ENCODE peak calls at places on chromosomes 11 and 22, in six cellular contexts. I is MM.1S, U is neural progenitor cell, M is HCT116, X is SK-N-SH, S is PC-3. A is an unnamed sample.

GRCh38 chr22:39592104-39593060 is 21.8 kb downstream of the CACNA1I start:
- DNase-seq in X (peak; percentile 49), M (peak; percentile 58), I (no peak), S (peak; percentile 76), U (peak; percentile 32), A (peak; percentile 89)

GRCh38 chr11:12678991-12679390 is 4.8 kb downstream of the TEAD1 start:
- DNase-seq in M (no peak), X (no peak), S (no peak), U (no peak), I (no peak), A (no peak)

GRCh38 chr22:38973289-38974169 is 8.6 kb upstream of the APOBEC3B start:
- DNase-seq in I (peak; percentile 74), M (no peak), U (peak; percentile 80), S (peak; percentile 55), X (no peak), A (peak; percentile 51)

GRCh38 chr22:44988671-44989070 is 21.1 kb downstream of the PHF21B start:
- DNase-seq in X (no peak), I (no peak), S (no peak), U (no peak), M (no peak), A (peak; percentile 18)

GRCh38 chr11:5197538-5197937 is 2.9 kb downstream of the OR51V1 start:
- DNase-seq in X (no peak), S (no peak), U (no peak), I (no peak), M (no peak), A (peak; percentile 82)

GRCh38 chr11:13269775-13270174 is 7.8 kb upstream of the BMAL1 start:
- DNase-seq in I (no peak), X (no peak), M (no peak), S (peak; percentile 40), U (no peak), A (peak; percentile 83)

GRCh38 chr22:24728790-24729637 is 45.5 kb downstream of the PIWIL3 start:
- DNase-seq in U (peak; percentile 60), M (no peak), S (no peak), X (peak; percentile 41), I (no peak), A (no peak)

GRCh38 chr11:87604350-87604749 is 566.6 kb downstream of the TMEM135 start:
- DNase-seq in I (no peak), M (no peak), S (no peak), X (no peak), U (no peak), A (no peak)

GRCh38 chr11:123407124-123407995 is 22.7 kb upstream of the GRAMD1B start:
- DNase-seq in M (peak; percentile 74), I (peak; percentile 70), S (peak; percentile 95), U (peak; percentile 88), X (peak; percentile 57), A (peak; percentile 81)

GRCh38 chr22:27846248-27846760 is 44.7 kb upstream of the MN1 start:
- DNase-seq in I (no peak), X (no peak), S (no peak), M (no peak), U (no peak), A (no peak)

GRCh38 chr11:34570584-34570983 is 50.3 kb upstream of the EHF start:
- DNase-seq in I (peak; percentile 80), U (no peak), M (no peak), S (peak; percentile 82), X (peak; percentile 27), A (no peak)

GRCh38 chr22:24706732-24707476 is 67.6 kb downstream of the PIWIL3 start:
- DNase-seq in X (no peak), S (no peak), I (no peak), M (no peak), U (no peak), A (no peak)

GRCh38 chr11:9001736-9002135 is 2.1 kb downstream of the NRIP3 start:
- DNase-seq in U (no peak), X (no peak), I (no peak), M (peak; percentile 15), S (peak; percentile 73), A (peak; percentile 96)

GRCh38 chr11:9005087-9005486 is 1.3 kb upstream of the NRIP3 start:
- DNase-seq in X (no peak), S (no peak), U (no peak), M (no peak), I (no peak), A (no peak)

GRCh38 chr11:9003573-9004309 is at the start of gene NRIP3:
- DNase-seq in X (peak; percentile 94), I (no peak), U (peak; percentile 83), S (no peak), M (no peak), A (peak; percentile 81)

GRCh38 chr11:9002920-9003572 is 755 bp downstream of the NRIP3 start:
- DNase-seq in M (no peak), I (no peak), U (no peak), X (no peak), S (no peak), A (peak; percentile 24)

GRCh38 chr11:9004310-9004945 is 627 bp upstream of the NRIP3 start:
- DNase-seq in S (no peak), U (peak; percentile 74), M (no peak), I (no peak), X (no peak), A (no peak)
- H3K9ac ChIP-seq in S (no peak overlapping the region), U (no peak overlapping the region), M (no peak overlapping the region), I (no peak overlapping the region), X (peak overlapping the region; percentile 62), A (peak overlapping the region; percentile 54)

DNA sequence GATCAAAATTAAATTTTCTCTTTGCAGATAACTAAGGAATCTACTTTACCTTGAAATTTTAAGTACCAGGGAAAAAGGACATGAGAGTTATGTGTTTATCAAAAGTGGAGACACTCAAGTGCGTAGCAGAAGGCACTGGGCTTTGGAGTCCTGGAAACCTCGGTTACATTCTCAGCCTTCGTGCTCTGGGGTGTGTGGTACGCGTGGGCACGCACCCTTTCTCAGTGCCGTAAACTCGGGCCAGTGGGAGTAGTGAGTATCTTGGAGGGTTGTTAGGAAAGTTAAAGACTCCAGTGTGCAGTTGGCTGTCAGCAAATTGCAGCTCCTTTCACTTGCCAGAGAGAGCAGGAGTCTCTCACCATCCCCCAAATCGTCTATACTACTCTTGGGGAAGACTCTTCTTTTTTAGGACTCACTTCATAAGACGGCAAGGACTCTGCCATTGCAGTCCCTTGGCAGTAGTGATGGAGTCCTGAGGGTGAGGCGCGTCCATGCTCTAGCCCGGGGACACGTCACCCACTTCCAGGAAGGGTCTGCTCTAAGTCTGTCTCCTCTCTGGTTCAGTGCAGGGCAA is 171.8 kb downstream of the TBC1D22A start:
- DNase-seq in S (no peak), U (no peak), I (no peak), M (no peak), X (no peak), A (no peak)
- H4K20me1 ChIP-seq in S (no peaks in the 10 kb centered on the region), U (no peaks in the 10 kb centered on the region), I (no peaks in the 10 kb centered on the region), M (no peaks in the 10 kb centered on the region), X (peaks cover 6% of the 10 kb centered on the region), A (no peaks in the 10 kb centered on the region)

DNA sequence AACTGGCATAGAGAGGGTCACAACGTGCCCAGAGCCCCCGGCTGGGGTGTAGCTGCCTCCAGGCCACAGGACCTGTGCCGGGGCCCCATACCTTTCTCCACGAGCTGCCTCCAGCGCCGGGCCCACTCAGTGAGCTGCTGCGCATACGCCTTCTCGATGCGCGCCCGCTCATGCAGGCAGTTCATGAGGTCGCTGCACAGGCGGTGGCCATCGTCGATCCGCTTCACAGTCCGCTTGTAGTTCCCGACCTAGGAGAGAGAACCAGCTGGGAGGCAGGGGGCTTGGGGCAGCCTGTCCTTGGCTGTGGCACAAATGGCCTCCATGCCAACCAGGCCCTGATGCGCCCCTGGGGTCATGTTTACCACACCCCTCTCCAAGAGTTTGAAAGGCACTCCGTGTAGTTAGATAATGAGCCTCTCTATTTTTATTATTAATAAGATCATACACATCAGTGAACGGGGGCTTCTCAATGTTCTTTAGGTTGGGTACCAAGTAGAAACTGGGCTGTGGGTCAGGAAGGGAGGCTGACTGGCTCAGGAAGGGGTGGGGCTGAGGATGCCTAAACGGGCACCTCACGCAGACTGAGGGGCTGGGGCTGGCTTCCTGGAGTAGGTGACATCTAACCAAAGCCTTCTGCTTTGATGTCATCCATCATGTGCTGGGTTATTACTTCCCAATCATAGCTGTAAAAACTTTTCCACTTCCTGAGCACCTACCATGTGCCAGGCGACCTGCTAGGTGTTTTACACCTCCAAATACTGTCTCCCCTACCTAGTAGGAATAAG is 36.5 kb upstream of the ARFGAP3 start:
- DNase-seq in X (no peak), S (no peak), I (no peak), U (no peak), M (no peak), A (no peak)
- TF ChIP-seq EZH2phosphoT487 in X (no peak), S (no peak), I (no peak), U (no peak), M (no peak), A (no peak)

GRCh38 chr22:20438066-20438677 is 547 bp upstream of the SCARF2 start:
- DNase-seq in M (no peak), X (no peak), S (no peak), U (peak; percentile 57), I (no peak), A (peak; percentile 58)
- H3K9ac ChIP-seq in M (no peak overlapping the region), X (peak overlapping the region; percentile 78), S (no peak overlapping the region), U (no peak overlapping the region), I (no peak overlapping the region), A (peak overlapping the region; percentile 91)

GRCh38 chr11:131470526-131470925 is 100.1 kb downstream of the NTM start:
- DNase-seq in X (no peak), S (no peak), M (no peak), I (no peak), U (no peak), A (no peak)

GRCh38 chr11:131471976-131472375 is 101.6 kb downstream of the NTM start:
- DNase-seq in U (peak; percentile 67), S (no peak), M (no peak), X (no peak), I (no peak), A (no peak)

GRCh38 chr11:131465746-131466145 is 95.3 kb downstream of the NTM start:
- DNase-seq in X (peak; percentile 27), M (no peak), I (no peak), S (no peak), U (peak; percentile 87), A (no peak)

GRCh38 chr11:131467645-131468270 is 97.3 kb downstream of the NTM start:
- DNase-seq in I (no peak), U (no peak), X (no peak), S (no peak), M (no peak), A (no peak)

GRCh38 chr11:131468565-131468964 is 98.2 kb downstream of the NTM start:
- DNase-seq in I (no peak), X (no peak), M (no peak), S (no peak), U (no peak), A (peak; percentile 27)
- H4K20me1 ChIP-seq in I (no peaks in the 10 kb centered on the region), X (no peaks in the 10 kb centered on the region), M (no peaks in the 10 kb centered on the region), S (no peaks in the 10 kb centered on the region), U (no peaks in the 10 kb centered on the region), A (no peaks in the 10 kb centered on the region)

GRCh38 chr11:128299132-128299726 is 288.1 kb downstream of the ETS1 start:
- DNase-seq in X (no peak), I (no peak), S (no peak), U (no peak), M (no peak), A (peak; percentile 75)
- TF ChIP-seq EZH2phosphoT487 in X (no peak), I (no peak), S (no peak), U (no peak), M (no peak), A (no peak)

DNA sequence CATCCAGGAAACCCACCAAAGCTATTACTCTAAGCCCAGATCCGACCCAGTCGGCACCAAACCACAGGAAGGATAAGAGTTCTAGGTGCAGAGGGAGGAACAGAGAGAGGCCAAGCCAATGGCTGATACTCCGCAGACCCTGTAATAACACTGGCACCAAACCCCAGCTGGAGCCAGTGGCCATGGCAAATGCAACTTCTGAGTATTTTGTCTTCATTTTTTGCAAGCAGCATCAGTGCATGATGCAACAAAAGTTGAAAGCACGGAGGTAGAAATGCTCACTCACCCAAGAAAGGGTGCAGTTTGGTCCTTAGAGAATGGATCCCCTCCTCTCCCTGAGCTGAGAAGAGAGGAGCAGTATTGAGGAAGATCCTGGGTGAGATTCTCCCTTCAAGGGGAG is 2.8 kb downstream of the TMEM121B start:
- DNase-seq in U (no peak), I (no peak), S (no peak), X (no peak), M (no peak), A (no peak)
- H3K9ac ChIP-seq in U (no peak overlapping the region), I (no peak overlapping the region), S (no peak overlapping the region), X (no peak overlapping the region), M (no peak overlapping the region), A (no peak overlapping the region)